ENCODE peak calls at places on chromosomes 16 and 17, in five cellular contexts. N is glutamatergic neuron, S is RWPE1, P is left ventricle myocardium inferior, V is AG04450. G is an unnamed sample.

GRCh38 chr17:65402513-65403086 is 158.8 kb downstream of the AXIN2 start:
- DNase-seq in N (no peak), S (no peak), P (no peak), V (no peak), G (no peak)

GRCh38 chr16:24950275-24950674 is 64.9 kb downstream of the ARHGAP17 start:
- DNase-seq in N (no peak), S (no peak), P (no peak), V (peak), G (no peak)

GRCh38 chr17:42153919-42154491 is 784 bp downstream of the RAB5C start:
- DNase-seq in N (no peak), S (no peak), P (no peak), V (no peak), G (no peak)

GRCh38 chr16:57536306-57537193 is at the start of gene CCDC102A:
- DNase-seq in N (peak), S (peak), P (peak), V (no peak), G (no peak)

GRCh38 chr17:17902877-17903276 is 66.1 kb upstream of the SREBF1 start:
- DNase-seq in N (no peak), S (no peak), P (no peak), V (no peak), G (no peak)

GRCh38 chr16:81997738-81998137 is 13.5 kb downstream of the SDR42E1 start:
- DNase-seq in N (no peak), S (peak), P (no peak), V (peak), G (no peak)

GRCh38 chr17:71639865-71640264 is 481.0 kb upstream of the SOX9 start:
- DNase-seq in N (no peak), S (no peak), P (no peak), V (no peak), G (no peak)

GRCh38 chr17:75876938-75877751 is 1.2 kb downstream of the TRIM47 start:
- DNase-seq in N (no peak), S (peak), P (peak), V (peak), G (no peak)

GRCh38 chr16:21656795-21657768 is 4.7 kb upstream of the IGSF6 start:
- DNase-seq in N (no peak), S (peak), P (no peak), V (no peak), G (peak)

GRCh38 chr16:57725976-57726375 is 9.6 kb upstream of the KATNB1 start:
- DNase-seq in N (no peak), S (no peak), P (no peak), V (no peak), G (no peak)

GRCh38 chr16:80309178-80309577 is 231.6 kb upstream of the DYNLRB2 start:
- DNase-seq in N (no peak), S (no peak), P (no peak), V (no peak), G (no peak)

GRCh38 chr16:65975049-65975708 is 391.3 kb upstream of the CDH5 start:
- DNase-seq in N (no peak), S (peak), P (no peak), V (peak), G (no peak)

GRCh38 chr17:50719924-50720805 is 762 bp downstream of the LUC7L3 start:
- DNase-seq in N (no peak), S (no peak), P (no peak), V (no peak), G (no peak)

DNA sequence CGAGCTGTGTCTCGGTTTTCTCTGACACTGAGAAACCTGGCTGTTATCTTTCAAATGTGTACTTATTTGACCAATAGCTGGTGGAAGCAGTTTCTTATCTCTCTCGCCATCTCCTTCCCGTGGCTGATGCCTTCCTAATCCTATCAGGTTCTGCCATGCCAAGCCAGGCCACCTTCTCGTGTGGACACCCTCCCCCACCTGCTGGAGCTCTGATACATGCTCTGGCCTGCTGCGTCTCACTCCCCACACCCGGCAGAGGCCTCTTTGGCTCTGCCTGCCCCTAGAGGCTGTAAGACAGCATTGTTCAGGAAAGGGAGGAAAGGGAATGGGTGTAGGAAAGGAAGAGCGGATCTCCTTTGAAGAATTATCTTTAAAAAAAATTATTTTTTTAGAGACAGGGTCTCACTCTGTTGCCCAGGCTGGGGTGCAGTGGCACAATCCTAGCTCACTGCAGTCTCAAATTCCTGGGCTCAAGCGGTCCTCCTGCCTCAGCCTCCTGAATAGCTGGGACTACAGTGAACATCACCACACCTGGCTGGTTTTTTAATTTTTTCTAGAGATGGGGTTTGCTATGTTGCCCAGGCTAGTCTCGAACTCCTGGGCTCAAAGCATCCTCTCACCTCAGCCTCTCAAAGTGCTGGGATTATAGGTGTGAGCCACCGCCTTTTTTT is 7.5 kb upstream of the ARMC5 start:
- DNase-seq in N (peak), S (peak), P (peak), V (peak), G (peak)
- TF ChIP-seq CTCF in N (peak), S (peak), P (peak), V (peak), G (peak)

GRCh38 chr17:81181811-81182185 is 15.8 kb upstream of the AATK start:
- DNase-seq in N (no peak), S (no peak), P (no peak), V (no peak), G (no peak)
- TF ChIP-seq CTCF in N (no peak), S (no peak), P (no peak), V (no peak), G (no peak)

GRCh38 chr16:67393111-67393789 is at the start of gene TPPP3:
- DNase-seq in N (peak), S (peak), P (peak), V (no peak), G (peak)
- TF ChIP-seq CTCF in N (peak), S (peak), P (peak), V (peak), G (peak)

GRCh38 chr16:27181020-27181419 is 22.3 kb upstream of the KDM8 start:
- DNase-seq in N (no peak), S (no peak), P (no peak), V (no peak), G (no peak)
- TF ChIP-seq CTCF in N (no peak), S (no peak), P (no peak), V (no peak), G (no peak)

GRCh38 chr16:17301184-17301583 is 169.6 kb downstream of the XYLT1 start:
- DNase-seq in N (no peak), S (no peak), P (no peak), V (no peak), G (no peak)

GRCh38 chr16:17303101-17303500 is 167.7 kb downstream of the XYLT1 start:
- DNase-seq in N (no peak), S (no peak), P (no peak), V (no peak), G (no peak)

GRCh38 chr16:17302620-17303019 is 168.1 kb downstream of the XYLT1 start:
- DNase-seq in N (no peak), S (no peak), P (no peak), V (no peak), G (no peak)

GRCh38 chr16:17302213-17302612 is 168.5 kb downstream of the XYLT1 start:
- DNase-seq in N (no peak), S (no peak), P (no peak), V (no peak), G (no peak)

GRCh38 chr16:17301593-17302135 is 169.1 kb downstream of the XYLT1 start:
- DNase-seq in N (no peak), S (no peak), P (no peak), V (no peak), G (no peak)
- TF ChIP-seq CTCF in N (no peak), S (no peak), P (no peak), V (no peak), G (no peak)

DNA sequence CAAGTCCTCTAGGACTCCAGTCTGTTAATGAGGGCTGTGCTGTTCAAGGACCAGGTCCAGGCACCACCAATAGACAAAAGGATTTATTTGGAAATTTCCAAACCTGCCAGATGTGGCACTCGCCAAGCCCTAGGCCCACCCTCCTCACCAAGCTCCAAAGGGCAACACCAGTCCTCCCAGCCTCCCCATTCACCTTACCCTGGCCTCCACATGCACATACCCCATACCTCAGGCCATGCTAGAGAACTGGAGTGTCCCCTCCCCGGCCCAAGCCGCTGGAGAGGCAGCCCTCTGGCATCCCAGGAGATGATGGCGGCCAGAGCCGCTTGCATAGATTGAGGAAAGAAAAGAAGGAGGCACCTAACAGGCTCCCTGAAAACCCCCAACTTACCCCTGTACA is 4.6 kb upstream of the FTSJ3 start:
- DNase-seq in N (no peak), S (no peak), P (no peak), V (no peak), G (no peak)
- TF ChIP-seq CTCF in N (no peak), S (no peak), P (no peak), V (no peak), G (no peak)

G was measured in endothelial cell.